ENCODE peak calls at places on chromosome 14, in four cellular contexts. P is A549, Z is K562, I is WTC11. E is an unnamed sample.

GRCh38 chr14:61609143-61609851 is 86.0 kb upstream of the HIF1A start:
- DNase-seq in P (no peak), I (peak; percentile 63), Z (no peak), E (no peak)

GRCh38 chr14:61213116-61213720 is 67.9 kb downstream of the TMEM30B start:
- DNase-seq in I (no peak), P (no peak), Z (no peak), E (no peak)

GRCh38 chr14:22781606-22782000 is 15.1 kb downstream of the OXA1L start:
- DNase-seq in P (no peak), Z (no peak), I (no peak), E (no peak)

GRCh38 chr14:45135659-45136314 is at the start of gene FANCM:
- DNase-seq in Z (peak; percentile 95), P (peak; percentile 98), I (peak; percentile 87), E (peak; percentile 98)

GRCh38 chr14:100330396-100330931 is 7.3 kb downstream of the SLC25A47 start:
- DNase-seq in Z (no peak), P (no peak), I (no peak), E (no peak)

GRCh38 chr14:77071938-77072388 is 26.1 kb upstream of the CIPC start:
- DNase-seq in I (no peak), P (no peak), Z (no peak), E (peak; percentile 60)

GRCh38 chr14:90811641-90812040 is 4.6 kb downstream of the TTC7B start:
- DNase-seq in Z (no peak), P (no peak), I (no peak), E (no peak)

GRCh38 chr14:68874746-68875155 is 81.9 kb upstream of the ZFP36L1 start:
- DNase-seq in Z (no peak), P (no peak), I (no peak), E (no peak)

GRCh38 chr14:90644882-90645281 is 171.3 kb downstream of the TTC7B start:
- DNase-seq in I (no peak), P (no peak), Z (no peak), E (peak; percentile 89)

GRCh38 chr14:65002586-65003210 is 16.0 kb downstream of the FNTB start:
- DNase-seq in P (no peak), Z (no peak), I (no peak), E (peak; percentile 53)

GRCh38 chr14:101721951-101722661 is 39.4 kb upstream of the PPP2R5C start:
- DNase-seq in I (no peak), P (peak; percentile 65), Z (no peak), E (peak; percentile 89)

GRCh38 chr14:61150851-61151250 is 130.3 kb downstream of the TMEM30B start:
- DNase-seq in P (no peak), Z (no peak), I (no peak), E (no peak)

GRCh38 chr14:61409782-61410181 is 88.4 kb downstream of the PRKCH start:
- DNase-seq in P (no peak), Z (no peak), I (no peak), E (no peak)

GRCh38 chr14:32472512-32473472 is 143.7 kb downstream of the AKAP6 start:
- DNase-seq in Z (no peak), I (no peak), P (peak; percentile 6), E (no peak)

DNA sequence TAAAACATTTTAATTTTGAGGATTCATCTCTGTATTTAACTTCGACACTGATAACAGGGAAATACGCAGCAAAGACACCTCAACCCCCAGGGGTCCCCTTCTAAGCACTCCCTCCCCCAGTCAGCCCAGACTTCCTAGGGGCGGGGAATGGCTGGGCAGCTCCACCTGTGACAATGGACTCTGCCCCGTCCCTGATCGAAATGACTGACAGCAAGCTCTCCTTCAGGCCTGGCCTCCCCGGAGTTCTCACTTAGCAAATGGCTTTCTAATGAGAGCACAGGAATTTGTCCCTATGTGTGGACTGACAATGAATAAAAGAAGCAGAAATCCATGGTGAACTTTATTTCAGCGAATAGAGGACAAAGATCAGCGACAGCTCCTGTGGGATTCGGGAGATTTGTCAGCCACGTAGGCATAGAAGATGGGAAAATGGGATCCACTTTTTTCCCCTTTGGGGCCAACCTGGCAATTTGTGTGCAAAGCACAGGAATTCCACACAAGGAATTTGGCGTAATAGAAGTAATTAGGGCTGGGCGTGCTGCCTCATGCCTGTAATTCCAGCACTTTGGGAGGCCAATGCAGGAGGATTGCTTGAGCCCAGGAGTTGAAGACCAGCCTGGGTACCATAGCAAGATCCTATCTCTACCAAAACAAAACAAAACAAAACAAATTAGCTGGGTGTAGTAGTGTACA is 63.8 kb downstream of the TNFAIP2 start:
- DNase-seq in P (no peak), I (peak; percentile 60), Z (no peak), E (no peak)
- TF ChIP-seq MAX in P (no peak), I (peak; percentile 20), Z (no peak), E (no peak)

DNA sequence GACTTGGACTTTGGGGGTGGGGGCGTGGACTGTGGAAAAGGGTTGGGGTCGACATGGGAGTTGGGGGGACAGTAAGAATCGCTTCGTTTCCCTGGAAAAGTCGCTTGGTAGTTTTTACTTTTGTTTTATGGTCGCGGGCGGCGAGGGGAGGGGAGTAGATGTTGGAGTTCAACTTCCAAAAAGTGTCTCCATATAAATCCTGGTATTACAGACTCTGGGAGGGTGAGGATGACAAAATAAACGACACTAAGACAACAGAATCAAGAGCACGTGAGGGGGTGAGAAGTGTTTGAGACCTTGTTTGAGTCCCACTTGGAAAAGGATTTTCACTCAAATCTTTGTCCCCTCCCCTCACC is 650 bp upstream of the BCL11B start:
- DNase-seq in I (no peak), Z (no peak), P (no peak), E (no peak)
- TF ChIP-seq MAX in I (no peak), Z (no peak), P (no peak), E (no peak)

DNA sequence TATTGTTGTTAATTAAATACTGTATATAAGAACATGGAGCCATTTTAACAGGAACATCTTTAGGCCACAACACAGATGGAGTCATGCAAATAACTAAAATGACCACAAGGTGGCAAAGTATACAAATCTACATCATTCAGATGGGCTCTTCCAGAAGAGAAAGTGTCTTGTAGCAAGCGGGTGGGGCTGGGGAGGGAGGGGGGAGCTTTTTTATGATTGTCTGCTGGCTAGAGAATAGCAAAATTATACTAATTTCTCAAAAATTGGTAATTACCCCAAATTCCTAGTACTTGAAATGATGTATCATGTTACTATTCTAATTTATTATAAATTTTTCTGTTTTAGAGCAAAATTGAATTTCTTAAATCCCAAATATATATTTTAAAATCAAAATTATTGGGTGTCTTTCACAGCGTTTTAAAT is 378.7 kb downstream of the PRKD1 start:
- DNase-seq in P (peak; percentile 68), Z (peak; percentile 59), I (no peak), E (peak; percentile 50)
- TF ChIP-seq MAX in P (no peak), Z (no peak), I (no peak), E (no peak)

GRCh38 chr14:79745046-79745445 is 466.3 kb downstream of the DIO2 start:
- DNase-seq in I (no peak), P (no peak), Z (no peak), E (no peak)

DNA sequence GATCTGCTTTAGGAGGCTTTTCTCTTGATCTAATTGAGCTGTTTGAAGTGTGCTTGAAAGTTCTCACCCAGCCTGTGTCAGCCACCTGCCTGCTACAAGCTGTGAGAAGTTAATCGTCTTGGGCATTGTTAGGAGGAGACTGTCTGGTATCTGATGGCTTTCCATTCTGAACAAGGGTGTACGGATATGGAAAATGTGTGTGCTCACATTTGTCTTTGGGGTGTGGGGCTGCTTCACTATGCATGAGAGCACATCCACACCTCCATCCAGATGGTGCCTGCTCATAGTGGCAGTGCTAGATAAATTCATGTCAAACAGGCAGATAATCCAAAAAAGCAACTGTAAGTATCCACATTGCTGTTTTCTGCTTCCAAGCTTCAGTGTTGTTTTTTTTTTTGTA is 462.3 kb downstream of the DIO2 start:
- DNase-seq in I (no peak), P (no peak), Z (no peak), E (no peak)
- TF ChIP-seq MAX in I (no peak), P (no peak), Z (no peak), E (no peak)